ENCODE peak calls at places on chromosomes 2 and 18, in six cellular contexts. Z is Panc1; C is iPS-NIHi11; Q is germinal center; W is activated CD4-positive, alpha-beta T cell treated with anti-CD3 and anti-CD28 coated beads for 1 hour; U is B cell. L is an unnamed sample.

GRCh38 chr2:30332791-30333453 is 101.6 kb downstream of the LBH start:
- DNase-seq in Z (no peak), C (no peak), Q (peak; percentile 12), W (no peak), U (no peak), L (no peak)

GRCh38 chr2:53740170-53740569 is 27.4 kb upstream of the CHAC2 start:
- DNase-seq in Z (no peak), C (no peak), Q (no peak), W (no peak), U (no peak), L (peak; percentile 64)

GRCh38 chr2:231670892-231671616 is 37.3 kb upstream of the PTMA start:
- DNase-seq in Z (no peak), C (no peak), Q (no peak), W (no peak), U (no peak), L (peak; percentile 75)

GRCh38 chr2:231707625-231708049 is 688 bp upstream of the PTMA start:
- DNase-seq in Z (no peak), C (no peak), Q (no peak), W (no peak), U (peak; percentile 66), L (no peak)

GRCh38 chr2:195596840-195597239 is 60.2 kb upstream of the SLC39A10 start:
- DNase-seq in Z (no peak), C (no peak), Q (no peak), W (no peak), U (no peak), L (no peak)

GRCh38 chr2:20430461-20431302 is 16.2 kb upstream of the RHOB start:
- DNase-seq in Z (no peak), C (no peak), Q (no peak), W (no peak), U (no peak), L (no peak)

GRCh38 chr2:197982565-197982964 is 178.2 kb downstream of the PLCL1 start:
- DNase-seq in Z (no peak), C (no peak), Q (no peak), W (no peak), U (no peak), L (no peak)

GRCh38 chr2:16665746-16666452 is at the start of gene CYRIA:
- DNase-seq in Z (no peak), C (peak; percentile 75), Q (peak; percentile 82), W (no peak), U (peak; percentile 64), L (peak; percentile 72)

GRCh38 chr2:227406177-227407031 is 18.7 kb upstream of the SCYGR1 start:
- DNase-seq in Z (peak; percentile 86), C (peak; percentile 78), Q (peak; percentile 24), W (no peak), U (no peak), L (peak; percentile 47)

GRCh38 chr2:45009928-45010705 is 865 bp upstream of the SIX2 start:
- DNase-seq in Z (no peak), C (peak; percentile 63), Q (no peak), W (no peak), U (no peak), L (no peak)

GRCh38 chr2:19732255-19732654 is 169.5 kb downstream of the TTC32 start:
- DNase-seq in Z (no peak), C (no peak), Q (no peak), W (no peak), U (no peak), L (no peak)

GRCh38 chr2:205996156-205996555 is 89.8 kb downstream of the INO80D start:
- DNase-seq in Z (no peak), C (no peak), Q (no peak), W (no peak), U (no peak), L (no peak)

GRCh38 chr18:3256693-3257626 is 5.0 kb upstream of the MYL12B start:
- DNase-seq in Z (no peak), C (no peak), Q (no peak), W (no peak), U (no peak), L (no peak)

GRCh38 chr2:231198291-231199173 is at the start of gene ARMC9:
- DNase-seq in Z (peak; percentile 35), C (peak; percentile 99), Q (peak; percentile 94), W (peak; percentile 51), U (peak; percentile 67), L (peak; percentile 94)

GRCh38 chr2:69559696-69560482 is 83.7 kb downstream of the AAK1 start:
- DNase-seq in Z (peak; percentile 67), C (peak; percentile 76), Q (peak; percentile 16), W (no peak), U (no peak), L (peak; percentile 79)

GRCh38 chr2:234579231-234579962 is 82.5 kb upstream of the ARL4C start:
- DNase-seq in Z (no peak), C (no peak), Q (no peak), W (no peak), U (no peak), L (peak; percentile 65)

GRCh38 chr2:33323957-33324356 is 152.5 kb upstream of the RASGRP3 start:
- DNase-seq in Z (no peak), C (no peak), Q (no peak), W (no peak), U (no peak), L (no peak)

GRCh38 chr2:120219766-120220165 is 3.4 kb downstream of the TMEM185B start:
- DNase-seq in Z (no peak), C (no peak), Q (no peak), W (no peak), U (no peak), L (peak; percentile 35)

GRCh38 chr2:52386433-52386832 is 1354.5 kb upstream of the NRXN1 start:
- DNase-seq in Z (no peak), C (no peak), Q (no peak), W (no peak), U (no peak), L (no peak)

GRCh38 chr2:158120102-158120501 is 18.4 kb downstream of the UPP2 start:
- DNase-seq in Z (no peak), C (no peak), Q (no peak), W (no peak), U (no peak), L (no peak)

GRCh38 chr2:165560377-165560988 is 91.0 kb downstream of the CSRNP3 start:
- DNase-seq in Z (no peak), C (no peak), Q (no peak), W (no peak), U (no peak), L (peak; percentile 51)

GRCh38 chr2:72916743-72917137 is 579 bp upstream of the EMX1 start:
- DNase-seq in Z (no peak), C (no peak), Q (no peak), W (no peak), U (no peak), L (no peak)

GRCh38 chr2:234249873-234250272 is 199.4 kb downstream of the SPP2 start:
- DNase-seq in Z (no peak), C (no peak), Q (no peak), W (no peak), U (no peak), L (no peak)

GRCh38 chr2:43011142-43011491 is 215.3 kb downstream of the ZFP36L2 start:
- DNase-seq in Z (no peak), C (no peak), Q (no peak), W (no peak), U (no peak), L (no peak)

GRCh38 chr2:38581193-38582147 is 21.3 kb downstream of the HNRNPLL start:
- DNase-seq in Z (no peak), C (peak; percentile 53), Q (peak; percentile 18), W (peak; percentile 22), U (no peak), L (peak; percentile 93)

GRCh38 chr2:151326532-151326931 is 30.9 kb upstream of the TNFAIP6 start:
- DNase-seq in Z (no peak), C (no peak), Q (no peak), W (no peak), U (no peak), L (no peak)

GRCh38 chr2:218384975-218385374 is 2.9 kb downstream of the SLC11A1 start:
- DNase-seq in Z (no peak), C (no peak), Q (no peak), W (no peak), U (peak; percentile 14), L (no peak)

GRCh38 chr2:134148843-134149472 is 104.9 kb upstream of the MGAT5 start:
- DNase-seq in Z (no peak), C (no peak), Q (no peak), W (no peak), U (no peak), L (no peak)

GRCh38 chr2:229319558-229319957 is 48.5 kb upstream of the PID1 start:
- DNase-seq in Z (no peak), C (no peak), Q (no peak), W (no peak), U (no peak), L (no peak)

GRCh38 chr18:8165095-8165494 is 444.1 kb upstream of the RAB12 start:
- DNase-seq in Z (no peak), C (no peak), Q (no peak), W (no peak), U (no peak), L (no peak)

GRCh38 chr18:12943200-12943599 is 4.6 kb upstream of the SEH1L start:
- DNase-seq in Z (no peak), C (no peak), Q (no peak), W (no peak), U (no peak), L (no peak)

GRCh38 chr18:2351126-2351850 is 220.0 kb downstream of the METTL4 start:
- DNase-seq in Z (no peak), C (no peak), Q (no peak), W (no peak), U (no peak), L (no peak)

L was measured in Karpas-422.